ENCODE peak calls at places on chromosome 19, in seven cellular contexts. D, B, K, N, A, Z and M are unnamed samples.

GRCh38 chr19:16213076-16213475 is 15.4 kb downstream of the AP1M1 start:
- DNase-seq in D (no peak), B (no peak), K (no peak), N (no peak), A (no peak), Z (no peak), M (no peak)

GRCh38 chr19:55591555-55591954 is 7.8 kb downstream of the FIZ1 start:
- DNase-seq in D (no peak), B (no peak), K (no peak), N (no peak), A (no peak), Z (no peak), M (no peak)

GRCh38 chr19:10593820-10594637 is 6.9 kb upstream of the AP1M2 start:
- DNase-seq in D (no peak), B (no peak), K (peak; percentile 50), N (no peak), A (no peak), Z (no peak), M (no peak)

GRCh38 chr19:28008695-28009094 is 1204.3 kb downstream of the UQCRFS1 start:
- DNase-seq in D (no peak), B (no peak), K (no peak), N (no peak), A (no peak), Z (no peak), M (no peak)

GRCh38 chr19:48271531-48272151 is 1.8 kb downstream of the ZNF114 start:
- DNase-seq in D (peak; percentile 56), B (no peak), K (no peak), N (no peak), A (peak; percentile 21), Z (no peak), M (no peak)

GRCh38 chr19:35901854-35902661 is at the start of gene HCST:
- DNase-seq in D (peak; percentile 19), B (no peak), K (no peak), N (peak; percentile 28), A (no peak), Z (no peak), M (no peak)

GRCh38 chr19:3740431-3740830 is 21.1 kb downstream of the APBA3 start:
- DNase-seq in D (no peak), B (no peak), K (no peak), N (no peak), A (no peak), Z (no peak), M (no peak)

GRCh38 chr19:3544742-3545668 is 6.0 kb downstream of the TEKTIP1 start:
- DNase-seq in D (peak; percentile 53), B (peak; percentile 78), K (peak; percentile 85), N (peak; percentile 89), A (peak; percentile 49), Z (no peak), M (no peak)

GRCh38 chr19:51552996-51553725 is 17.9 kb upstream of the ZNF175 start:
- DNase-seq in D (peak; percentile 81), B (peak; percentile 26), K (peak; percentile 23), N (peak; percentile 57), A (peak; percentile 55), Z (no peak), M (peak; percentile 20)

GRCh38 chr19:7349231-7349591 is 474 bp downstream of the ARHGEF18 start:
- DNase-seq in D (no peak), B (no peak), K (no peak), N (no peak), A (no peak), Z (no peak), M (no peak)

GRCh38 chr19:49475995-49476880 is 2.2 kb downstream of the FLT3LG start:
- DNase-seq in D (no peak), B (peak; percentile 55), K (no peak), N (peak; percentile 71), A (no peak), Z (no peak), M (no peak)

GRCh38 chr19:307111-307531 is 15.9 kb upstream of the PLPP2 start:
- DNase-seq in D (no peak), B (no peak), K (no peak), N (no peak), A (no peak), Z (no peak), M (no peak)

GRCh38 chr19:18282788-18283141 is 1.3 kb upstream of the JUND start:
- DNase-seq in D (no peak), B (no peak), K (no peak), N (no peak), A (no peak), Z (no peak), M (no peak)

GRCh38 chr19:32498641-32499200 is 82.3 kb upstream of the PDCD5 start:
- DNase-seq in D (peak; percentile 15), B (no peak), K (no peak), N (no peak), A (peak; percentile 95), Z (no peak), M (no peak)

GRCh38 chr19:13014101-13014920 is 19.0 kb downstream of the NFIX start:
- DNase-seq in D (peak; percentile 61), B (no peak), K (peak; percentile 74), N (no peak), A (peak; percentile 62), Z (no peak), M (no peak)

GRCh38 chr19:41531438-41532311 is 44.3 kb upstream of the CEACAM21 start:
- DNase-seq in D (peak; percentile 68), B (peak; percentile 57), K (no peak), N (peak; percentile 70), A (peak; percentile 49), Z (no peak), M (peak; percentile 66)

GRCh38 chr19:13118424-13119193 is 545 bp downstream of the NACC1 start:
- DNase-seq in D (peak; percentile 43), B (no peak), K (no peak), N (no peak), A (no peak), Z (no peak), M (no peak)

GRCh38 chr19:7862413-7862951 is 11.7 kb downstream of the PRR36 start:
- DNase-seq in D (no peak), B (peak; percentile 60), K (peak; percentile 26), N (peak; percentile 48), A (no peak), Z (no peak), M (no peak)

GRCh38 chr19:55383789-55384575 is at the start of gene TMEM238:
- DNase-seq in D (peak; percentile 69), B (peak; percentile 18), K (no peak), N (peak; percentile 36), A (no peak), Z (no peak), M (no peak)

GRCh38 chr19:10885241-10886169 is 14.2 kb downstream of the CARM1 start:
- DNase-seq in D (no peak), B (no peak), K (no peak), N (no peak), A (no peak), Z (no peak), M (no peak)

GRCh38 chr19:7257148-7258041 is 36.8 kb downstream of the INSR start:
- DNase-seq in D (no peak), B (no peak), K (no peak), N (no peak), A (no peak), Z (no peak), M (no peak)

GRCh38 chr19:15265849-15266248 is 33.6 kb upstream of the EPHX3 start:
- DNase-seq in D (peak; percentile 98), B (no peak), K (peak; percentile 91), N (no peak), A (peak; percentile 99), Z (peak; percentile 99), M (no peak)

GRCh38 chr19:18626906-18627305 is 9.9 kb upstream of the KLHL26 start:
- DNase-seq in D (peak; percentile 31), B (no peak), K (no peak), N (no peak), A (no peak), Z (no peak), M (no peak)